ENCODE peak calls at places on chromosomes 11 and 22, in four cellular contexts. J is breast epithelium, E is AG09319, H is left ventricle myocardium inferior. K is an unnamed sample.

GRCh38 chr22:37046589-37046988 is 5.0 kb upstream of the KCTD17 start:
- DNase-seq in H (no peak), J (no peak), E (no peak), K (no peak)

GRCh38 chr11:7582338-7582985 is 68.7 kb downstream of the PPFIBP2 start:
- DNase-seq in J (no peak), H (no peak), E (no peak), K (no peak)

GRCh38 chr22:27223317-27224177 is 566.2 kb downstream of the MIAT start:
- DNase-seq in E (no peak), J (no peak), H (no peak), K (no peak)

GRCh38 chr22:21796863-21797262 is 61.3 kb upstream of the YPEL1 start:
- DNase-seq in E (no peak), H (no peak), J (no peak), K (no peak)

GRCh38 chr22:50621491-50621880 is 6.5 kb downstream of the ARSA start:
- DNase-seq in E (no peak), H (no peak), J (no peak), K (no peak)

GRCh38 chr22:44664149-44664548 is 37.9 kb upstream of the PRR5 start:
- DNase-seq in H (peak; percentile 69), J (no peak), E (no peak), K (no peak)

GRCh38 chr22:36443198-36443770 is 38.2 kb downstream of the TXN2 start:
- DNase-seq in E (no peak), H (no peak), J (no peak), K (no peak)

GRCh38 chr22:26239561-26239960 is 70.3 kb downstream of the SEZ6L start:
- DNase-seq in J (no peak), H (no peak), E (no peak), K (no peak)

GRCh38 chr11:809287-810039 is at the start of gene RPLP2:
- DNase-seq in H (peak; percentile 99), E (peak; percentile 94), J (peak; percentile 98), K (peak; percentile 87)

GRCh38 chr11:27563201-27563600 is 56.6 kb upstream of the LIN7C start:
- DNase-seq in E (no peak), H (no peak), J (no peak), K (no peak)

GRCh38 chr11:125404136-125404810 is 91.8 kb downstream of the FEZ1 start:
- DNase-seq in E (no peak), H (no peak), J (peak; percentile 17), K (no peak)

GRCh38 chr11:14373941-14374646 is 15.1 kb upstream of the RRAS2 start:
- DNase-seq in J (no peak), H (no peak), E (peak; percentile 35), K (no peak)

GRCh38 chr11:123174196-123175183 is 20.6 kb downstream of the CLMP start:
- DNase-seq in E (peak; percentile 95), J (no peak), H (no peak), K (no peak)

GRCh38 chr22:17597217-17597616 is 31.3 kb downstream of the ATP6V1E1 start:
- DNase-seq in E (no peak), J (no peak), H (no peak), K (no peak)

GRCh38 chr22:41798736-41799135 is 1.7 kb upstream of the CCDC134 start:
- DNase-seq in J (no peak), E (no peak), H (no peak), K (no peak)
- TF ChIP-seq CTCF in J (no peak), E (no peak), H (no peak), K (no peak)

GRCh38 chr11:37963440-37963839 is 1365.4 kb upstream of the RAG2 start:
- DNase-seq in J (no peak), E (no peak), H (no peak), K (no peak)

GRCh38 chr11:37972691-37973090 is 1374.7 kb upstream of the RAG2 start:
- DNase-seq in J (no peak), H (no peak), E (no peak), K (no peak)

DNA sequence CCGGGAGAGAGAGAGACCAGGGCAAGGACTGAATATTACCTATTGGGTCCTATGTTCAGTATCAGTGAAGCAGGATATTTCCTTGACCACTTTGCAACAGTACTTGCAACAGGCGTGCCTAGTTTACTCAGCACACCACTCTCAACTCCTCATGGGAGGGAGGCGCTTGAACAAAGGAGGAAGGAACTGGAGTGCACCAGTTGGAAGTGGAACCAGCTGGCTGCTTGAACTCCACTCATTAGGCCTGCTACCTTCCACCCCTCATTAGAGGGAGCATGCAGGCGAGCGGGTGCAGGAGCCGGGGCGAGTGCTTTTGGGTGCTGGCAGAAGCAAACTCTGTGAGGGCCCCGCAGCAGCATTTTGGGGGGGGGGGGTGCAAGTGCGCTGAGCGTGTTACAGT is 1369.6 kb upstream of the RAG2 start:
- DNase-seq in J (no peak), E (no peak), H (no peak), K (no peak)
- TF ChIP-seq CTCF in J (no peak), E (no peak), H (no peak), K (no peak)

DNA sequence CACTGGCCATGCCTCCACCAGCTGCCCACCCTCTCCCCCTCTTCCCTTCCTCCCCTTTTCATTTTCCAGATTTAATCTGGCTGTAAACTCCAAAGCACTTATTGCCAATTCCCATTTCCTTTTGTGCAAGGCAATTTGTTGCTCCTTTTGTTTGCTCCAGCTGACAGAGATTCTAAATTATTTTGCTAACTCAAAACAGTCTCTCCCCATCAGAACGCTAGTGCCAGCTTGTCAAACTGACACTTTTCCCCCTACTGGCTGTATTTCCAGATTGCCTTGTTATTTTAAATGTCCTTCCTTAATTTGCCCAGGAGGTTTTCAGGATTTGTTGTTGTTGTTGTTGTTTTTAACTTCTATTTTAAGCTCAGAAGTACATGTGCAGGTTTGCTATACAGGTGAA is 57.0 kb upstream of the PAK1 start:
- DNase-seq in J (no peak), H (no peak), E (no peak), K (no peak)
- TF ChIP-seq CTCF in J (no peak), H (no peak), E (no peak), K (no peak)

GRCh38 chr22:41910050-41910598 is 4.8 kb downstream of the SHISA8 start:
- DNase-seq in H (peak; percentile 36), J (no peak), E (no peak), K (no peak)

GRCh38 chr22:41909290-41910049 is 5.4 kb downstream of the SHISA8 start:
- DNase-seq in H (no peak), E (no peak), J (no peak), K (no peak)

GRCh38 chr22:41910599-41911291 is 4.1 kb downstream of the SHISA8 start:
- DNase-seq in H (peak; percentile 56), E (no peak), J (no peak), K (no peak)

GRCh38 chr22:41912338-41913039 is 2.4 kb downstream of the SHISA8 start:
- DNase-seq in J (no peak), E (no peak), H (no peak), K (no peak)

DNA sequence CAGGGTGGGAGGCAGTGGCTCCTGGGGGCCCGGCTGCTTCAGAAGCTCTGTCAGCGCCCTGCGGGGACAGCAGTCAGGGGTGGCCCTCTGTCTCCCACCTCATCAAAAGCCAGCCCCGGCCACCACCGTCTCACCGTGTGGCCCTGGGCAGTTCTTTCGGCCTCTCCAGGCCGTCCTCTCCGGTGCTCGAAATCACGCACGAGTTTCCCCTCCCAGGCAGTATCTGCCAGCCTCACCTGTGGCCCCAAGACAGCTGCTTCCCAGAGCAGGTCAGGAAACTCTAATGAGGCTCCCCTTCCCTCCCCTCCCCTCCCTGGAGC is 3.6 kb downstream of the SHISA8 start:
- DNase-seq in E (no peak), H (no peak), J (no peak), K (no peak)
- TF ChIP-seq CTCF in E (no peak), H (no peak), J (no peak), K (no peak)

DNA sequence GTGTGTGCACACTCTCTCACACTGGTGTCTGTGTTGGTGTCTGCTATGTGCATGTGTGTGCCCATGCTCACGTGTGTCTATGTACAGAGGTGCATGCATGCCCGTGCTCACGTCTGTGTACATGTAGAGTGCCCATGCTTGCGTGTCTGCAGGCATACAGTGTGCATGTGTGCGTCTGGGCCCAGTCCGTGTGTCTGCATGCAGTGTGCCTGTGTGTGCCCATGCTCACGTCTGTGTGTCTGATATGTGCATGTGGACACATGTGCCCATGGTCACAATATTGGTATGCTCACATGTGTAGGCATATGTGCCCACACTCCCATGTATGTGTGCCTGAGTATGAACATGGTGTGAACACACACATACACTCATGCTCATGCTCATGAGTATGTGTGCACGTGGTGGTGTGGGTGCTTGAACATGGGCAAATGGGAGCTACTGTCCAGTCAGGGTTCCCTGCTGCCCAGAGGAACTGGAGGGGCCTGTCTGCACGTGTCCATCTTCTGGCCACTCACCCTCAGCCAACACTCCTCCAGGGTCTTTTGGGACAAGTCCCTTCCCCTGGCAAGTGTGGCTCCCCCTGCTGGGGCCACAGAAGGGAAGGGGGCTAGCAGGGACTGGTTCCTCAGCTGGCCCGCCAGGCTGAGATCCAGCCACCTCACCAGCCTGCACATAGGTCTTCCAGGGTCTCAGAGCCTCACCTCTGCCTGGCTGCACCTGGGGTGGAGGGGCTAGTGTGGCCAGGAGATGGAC is 7.3 kb upstream of the TBX1 start:
- DNase-seq in H (no peak), E (no peak), J (no peak), K (no peak)
- TF ChIP-seq CTCF in H (no peak), E (peak; percentile 0), J (no peak), K (no peak)

GRCh38 chr11:9460322-9461067 is at the start of gene ZNF143:
- DNase-seq in J (peak; percentile 100), H (peak; percentile 100), E (peak; percentile 100), K (peak; percentile 99)
- TF ChIP-seq CTCF in J (peak; percentile 74), H (no peak), E (no peak), K (no peak)

DNA sequence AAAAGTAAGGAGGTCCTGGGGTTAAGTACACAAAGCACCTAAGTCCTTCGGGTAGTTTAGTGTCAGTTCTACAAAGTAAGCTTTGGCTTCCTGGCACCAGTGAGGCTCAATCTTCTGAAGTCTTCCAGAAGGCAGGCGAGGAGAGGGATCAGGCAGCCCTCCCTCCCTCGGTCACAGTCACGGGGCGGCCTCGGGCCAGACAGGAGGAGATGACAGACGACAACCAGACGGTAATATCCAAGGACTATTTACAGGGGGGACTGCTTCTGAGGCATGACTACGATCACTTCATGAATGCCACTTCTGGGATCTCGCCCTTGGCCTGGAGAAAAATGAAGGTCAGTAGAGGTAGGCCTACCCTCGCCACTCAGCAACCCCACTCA is 378 bp upstream of the TMEM223 start:
- DNase-seq in J (no peak), H (peak; percentile 45), E (no peak), K (no peak)
- TF ChIP-seq CTCF in J (no peak), H (peak; percentile 3), E (no peak), K (no peak)

GRCh38 chr11:86287468-86287796 is 14.6 kb upstream of the HIKESHI start:
- DNase-seq in H (no peak), J (no peak), E (no peak), K (no peak)
- TF ChIP-seq CTCF in H (no peak), J (no peak), E (no peak), K (no peak)

GRCh38 chr11:75659836-75660235 is 9.0 kb downstream of the MAP6 start:
- DNase-seq in J (no peak), E (no peak), H (no peak), K (no peak)
- TF ChIP-seq CTCF in J (no peak), E (no peak), H (no peak), K (no peak)

K was measured in omental fat pad.